ENCODE peak calls at places on chromosome 19, in five cellular contexts. C is H1, Q is GM12878, L is HepG2, G is K562. E is an unnamed sample.

GRCh38 chr19:11881151-11881800 is 6.3 kb upstream of the ZNF69 start:
- DNase-seq in C (peak; percentile 83), Q (peak; percentile 17), L (peak; percentile 49), G (peak; percentile 56), E (peak; percentile 76)

GRCh38 chr19:56089344-56089743 is 31.8 kb downstream of the ZNF787 start:
- DNase-seq in C (no peak), Q (no peak), L (no peak), G (no peak), E (no peak)

GRCh38 chr19:16168465-16169081 is 4.8 kb downstream of the CIB3 start:
- DNase-seq in C (no peak), Q (no peak), L (no peak), G (peak; percentile 36), E (no peak)

GRCh38 chr19:371501-372160 is 27.0 kb upstream of the MIER2 start:
- DNase-seq in C (no peak), Q (no peak), L (no peak), G (no peak), E (no peak)

GRCh38 chr19:32397736-32398135 is 7.8 kb upstream of the DPY19L3 start:
- DNase-seq in C (no peak), Q (no peak), L (peak; percentile 41), G (no peak), E (no peak)

GRCh38 chr19:7386308-7386707 is 37.6 kb downstream of the ARHGEF18 start:
- DNase-seq in C (no peak), Q (no peak), L (no peak), G (no peak), E (peak; percentile 35)

GRCh38 chr19:19627716-19628498 is at the start of gene LPAR2:
- DNase-seq in C (peak; percentile 89), Q (no peak), L (no peak), G (no peak), E (peak; percentile 76)

GRCh38 chr19:18650048-18650435 is 13.2 kb downstream of the KLHL26 start:
- DNase-seq in C (no peak), Q (no peak), L (no peak), G (no peak), E (no peak)

GRCh38 chr19:21765151-21765550 is 2.2 kb downstream of the ZNF100 start:
- DNase-seq in C (no peak), Q (no peak), L (no peak), G (peak; percentile 11), E (no peak)

GRCh38 chr19:17061205-17061604 is 14.0 kb downstream of the HAUS8 start:
- DNase-seq in C (no peak), Q (no peak), L (no peak), G (no peak), E (no peak)

GRCh38 chr19:49667473-49667872 is 1.7 kb downstream of the BCL2L12 start:
- DNase-seq in C (no peak), Q (no peak), L (no peak), G (no peak), E (no peak)

DNA sequence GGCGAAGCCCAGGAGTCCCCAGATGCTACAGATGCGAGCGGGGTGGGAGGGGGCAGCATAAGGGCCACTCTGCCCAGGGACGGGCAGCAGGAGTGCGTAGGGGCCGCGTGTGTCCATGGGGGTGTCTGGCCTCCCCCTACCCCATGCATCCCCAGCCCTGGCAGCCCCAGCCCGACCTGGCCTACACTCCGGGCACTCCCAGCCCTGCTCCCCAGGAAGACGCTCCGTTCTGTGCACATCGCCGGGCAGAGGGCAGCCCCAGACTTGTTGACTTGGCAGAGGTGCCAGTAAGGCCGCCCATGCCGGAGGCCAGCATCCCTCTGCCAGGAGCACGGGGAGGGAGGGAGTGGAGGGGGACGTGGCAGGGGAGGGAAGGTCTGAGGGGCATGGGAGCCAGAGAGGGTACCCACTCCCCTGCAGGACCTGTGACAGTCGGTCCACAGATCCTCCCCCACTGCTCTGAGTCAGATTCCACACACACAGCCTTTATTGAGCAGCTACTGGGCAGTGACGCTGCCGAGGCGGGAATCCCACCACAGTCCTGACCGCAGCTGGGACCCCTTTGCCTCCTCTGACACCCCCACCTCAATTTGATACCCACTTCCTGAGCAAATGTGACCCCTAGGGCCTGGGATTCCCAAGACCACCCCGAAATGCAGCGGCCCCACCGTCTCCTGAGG is 1.8 kb upstream of the NKPD1 start:
- DNase-seq in C (no peak), Q (no peak), L (no peak), G (no peak), E (no peak)
- TF ChIP-seq SP1 in C (no peak), Q (no peak), L (no peak), G (no peak), E (no peak)

GRCh38 chr19:10855879-10856522 is 7.8 kb downstream of the C19orf38 start:
- DNase-seq in C (peak; percentile 70), Q (no peak), L (no peak), G (peak; percentile 10), E (peak; percentile 54)

GRCh38 chr19:10854350-10855089 is 6.3 kb downstream of the C19orf38 start:
- DNase-seq in C (no peak), Q (no peak), L (peak; percentile 67), G (no peak), E (no peak)

GRCh38 chr19:10862561-10863106 is 8.7 kb upstream of the CARM1 start:
- DNase-seq in C (no peak), Q (no peak), L (no peak), G (peak; percentile 42), E (no peak)

GRCh38 chr19:10861118-10861651 is 10.2 kb upstream of the CARM1 start:
- DNase-seq in C (peak; percentile 84), Q (no peak), L (peak; percentile 54), G (peak; percentile 29), E (peak; percentile 78)

DNA sequence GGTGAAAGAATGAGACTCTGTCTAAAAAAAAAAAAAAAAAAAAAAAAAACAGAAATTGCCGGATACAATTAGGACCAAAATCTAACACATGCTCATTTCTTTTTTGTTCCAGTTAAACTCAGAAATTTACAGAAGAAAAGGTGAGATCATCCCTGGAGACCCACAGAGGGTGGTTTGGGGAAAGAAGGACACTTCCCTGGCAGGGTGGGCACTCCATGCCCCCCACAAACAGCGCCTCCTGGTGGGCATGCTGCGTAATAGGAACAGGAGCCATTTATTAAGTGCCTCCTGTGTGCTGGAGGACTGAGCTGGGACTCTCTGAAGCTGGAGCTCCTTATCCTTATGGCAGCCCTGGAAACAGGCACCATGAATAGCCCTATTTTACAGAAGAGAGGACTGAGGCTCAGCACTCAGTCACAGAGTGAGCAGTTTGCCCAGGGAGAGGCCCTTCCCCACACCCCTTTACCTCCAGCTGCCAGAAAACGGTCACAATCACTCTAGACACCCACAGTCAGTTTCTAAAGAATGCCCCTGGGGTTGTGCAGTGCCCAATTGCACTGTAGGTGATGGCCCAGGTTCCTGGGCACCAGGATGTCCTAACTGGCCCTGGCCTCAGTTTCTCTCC is 10.1 kb downstream of the C19orf38 start:
- DNase-seq in C (peak; percentile 78), Q (no peak), L (no peak), G (peak; percentile 71), E (peak; percentile 64)
- TF ChIP-seq ATF3 in C (no peak), Q (no peak), L (no peak), G (no peak), E (no peak)

DNA sequence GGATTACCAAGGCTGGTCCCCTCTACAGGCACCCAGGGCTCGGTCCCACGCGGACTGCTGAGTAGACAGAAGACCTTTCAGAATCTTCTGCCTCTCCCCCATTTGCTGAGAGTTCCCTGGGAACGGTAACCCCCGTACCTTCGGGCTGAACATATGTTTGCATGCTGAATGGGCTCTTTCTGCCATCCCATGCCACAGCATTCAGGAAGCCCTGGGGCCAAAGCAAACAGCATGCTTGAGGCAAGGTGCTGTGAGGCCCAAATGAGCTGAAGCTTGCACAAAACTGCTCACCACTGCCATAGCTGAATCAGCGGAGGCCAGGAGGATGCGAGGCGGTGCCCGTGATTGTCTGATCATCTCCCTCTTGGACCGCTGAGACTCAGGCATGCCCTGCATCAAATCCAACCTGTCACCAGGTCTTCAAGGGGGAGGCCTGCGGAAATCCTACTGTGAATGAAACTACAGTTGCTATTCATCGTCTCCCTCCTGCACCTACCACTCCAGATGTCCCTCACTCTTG is 16.3 kb upstream of the C19orf12 start:
- DNase-seq in C (no peak), Q (no peak), L (no peak), G (no peak), E (no peak)
- TF ChIP-seq CREB1 in C (no peak), Q (no peak), L (no peak), G (no peak), E (no peak)

GRCh38 chr19:42092350-42092749 is 16.4 kb downstream of the ZNF574 start:
- DNase-seq in C (peak; percentile 78), Q (no peak), L (no peak), G (no peak), E (peak; percentile 69)
- TF ChIP-seq SP1 in C (no peak), Q (no peak), L (no peak), G (no peak), E (no peak)

E was measured in WTC11.